ENCODE peak calls at places on chromosome 22, in ten cellular contexts. F, T, R, G, W, L, O, J, C and A are unnamed samples.

GRCh38 chr22:39273950-39274887 is 29.4 kb upstream of the PDGFB start:
- DNase-seq in F (no peak), T (no peak), R (no peak), G (no peak), W (no peak), L (no peak), O (no peak), J (no peak), C (no peak), A (no peak)

GRCh38 chr22:29449296-29449863 is 11.0 kb downstream of the RFPL1 start:
- DNase-seq in F (no peak), T (no peak), R (peak), G (no peak), W (no peak), L (no peak), O (no peak), J (no peak), C (no peak), A (no peak)

GRCh38 chr22:46069518-46070214 is 80.7 kb upstream of the PPARA start:
- DNase-seq in F (peak), T (no peak), R (peak), G (no peak), W (peak), L (peak), O (no peak), J (no peak), C (no peak), A (peak)

GRCh38 chr22:44837481-44837880 is 85.1 kb downstream of the ARHGAP8 start:
- DNase-seq in F (no peak), T (no peak), R (no peak), G (no peak), W (no peak), L (no peak), O (no peak), J (no peak), C (no peak), A (no peak)

GRCh38 chr22:20549232-20549841 is 41.9 kb downstream of the MED15 start:
- DNase-seq in F (peak), T (no peak), R (no peak), G (no peak), W (peak), L (no peak), O (peak), J (no peak), C (no peak), A (no peak)

GRCh38 chr22:23012081-23012622 is 58.2 kb upstream of the GNAZ start:
- DNase-seq in F (no peak), T (no peak), R (no peak), G (peak), W (no peak), L (no peak), O (peak), J (no peak), C (no peak), A (no peak)

GRCh38 chr22:48268771-48269552 is 1506.5 kb downstream of the TBC1D22A start:
- DNase-seq in F (no peak), T (no peak), R (peak), G (no peak), W (no peak), L (no peak), O (no peak), J (no peak), C (no peak), A (no peak)

GRCh38 chr22:39209756-39210155 is 35.0 kb downstream of the PDGFB start:
- DNase-seq in F (peak), T (no peak), R (peak), G (no peak), W (no peak), L (no peak), O (no peak), J (no peak), C (no peak), A (no peak)

GRCh38 chr22:38864361-38865191 is 7.4 kb downstream of the CBX6 start:
- DNase-seq in F (peak), T (no peak), R (peak), G (no peak), W (peak), L (no peak), O (no peak), J (no peak), C (no peak), A (no peak)

GRCh38 chr22:19066531-19067271 is 55.5 kb downstream of the DGCR2 start:
- DNase-seq in F (no peak), T (no peak), R (no peak), G (no peak), W (peak), L (peak), O (no peak), J (no peak), C (peak), A (no peak)

GRCh38 chr22:43159484-43160178 is 8.3 kb downstream of the TSPO start:
- DNase-seq in F (no peak), T (no peak), R (no peak), G (no peak), W (no peak), L (peak), O (no peak), J (no peak), C (no peak), A (no peak)

GRCh38 chr22:29521526-29521925 is 32.0 kb downstream of the THOC5 start:
- DNase-seq in F (no peak), T (no peak), R (no peak), G (no peak), W (no peak), L (no peak), O (no peak), J (no peak), C (no peak), A (no peak)

GRCh38 chr22:41919357-41920224 is 4.7 kb upstream of the SHISA8 start:
- DNase-seq in F (peak), T (no peak), R (peak), G (peak), W (peak), L (peak), O (peak), J (peak), C (no peak), A (no peak)

GRCh38 chr22:34902335-34902734 is 163.6 kb upstream of the ISX start:
- DNase-seq in F (no peak), T (no peak), R (no peak), G (no peak), W (no peak), L (no peak), O (no peak), J (no peak), C (no peak), A (no peak)

GRCh38 chr22:42645341-42645937 is 3.8 kb downstream of the CYB5R3 start:
- DNase-seq in F (no peak), T (no peak), R (peak), G (no peak), W (no peak), L (peak), O (no peak), J (no peak), C (no peak), A (no peak)

GRCh38 chr22:39952347-39952746 is 7.8 kb upstream of the TMA7B start:
- DNase-seq in F (no peak), T (no peak), R (no peak), G (no peak), W (no peak), L (no peak), O (no peak), J (no peak), C (no peak), A (no peak)

GRCh38 chr22:19717691-19718254 is 3.5 kb downstream of the SEPTIN5 start:
- DNase-seq in F (peak), T (peak), R (peak), G (peak), W (peak), L (peak), O (peak), J (peak), C (no peak), A (no peak)

GRCh38 chr22:16932577-16932976 is 75.4 kb downstream of the GAB4 start:
- DNase-seq in F (no peak), T (no peak), R (no peak), G (no peak), W (no peak), L (no peak), O (no peak), J (no peak), C (no peak), A (no peak)

GRCh38 chr22:29478326-29479276 is 1.4 kb upstream of the NEFH start:
- DNase-seq in F (no peak), T (no peak), R (no peak), G (no peak), W (no peak), L (peak), O (peak), J (no peak), C (no peak), A (no peak)

GRCh38 chr22:35648066-35649025 is at the start of gene APOL6:
- DNase-seq in F (no peak), T (peak), R (no peak), G (peak), W (peak), L (peak), O (peak), J (peak), C (no peak), A (peak)

GRCh38 chr22:44814266-44815098 is 62.1 kb downstream of the ARHGAP8 start:
- DNase-seq in F (peak), T (no peak), R (no peak), G (no peak), W (no peak), L (no peak), O (no peak), J (no peak), C (no peak), A (no peak)

GRCh38 chr22:37501176-37501609 is 15.0 kb upstream of the MFNG start:
- DNase-seq in F (peak), T (no peak), R (peak), G (no peak), W (no peak), L (no peak), O (no peak), J (no peak), C (no peak), A (no peak)

GRCh38 chr22:48821346-48822186 is 1006.1 kb downstream of the BRD1 start:
- DNase-seq in F (no peak), T (no peak), R (no peak), G (no peak), W (no peak), L (no peak), O (no peak), J (no peak), C (no peak), A (no peak)

GRCh38 chr22:48576333-48577013 is 1251.2 kb downstream of the BRD1 start:
- DNase-seq in F (no peak), T (no peak), R (no peak), G (peak), W (peak), L (peak), O (no peak), J (no peak), C (no peak), A (no peak)

GRCh38 chr22:29700949-29701927 is 18.6 kb upstream of the CABP7 start:
- DNase-seq in F (no peak), T (no peak), R (no peak), G (no peak), W (peak), L (no peak), O (no peak), J (no peak), C (no peak), A (peak)

GRCh38 chr22:25000686-25001085 is 48.2 kb downstream of the KIAA1671 start:
- DNase-seq in F (no peak), T (no peak), R (no peak), G (no peak), W (no peak), L (no peak), O (no peak), J (no peak), C (no peak), A (no peak)

GRCh38 chr22:42203609-42204008 is 66.8 kb downstream of the TCF20 start:
- DNase-seq in F (no peak), T (no peak), R (no peak), G (no peak), W (no peak), L (no peak), O (no peak), J (no peak), C (no peak), A (no peak)

GRCh38 chr22:50695421-50696250 is 23.0 kb downstream of the SHANK3 start:
- DNase-seq in F (no peak), T (no peak), R (peak), G (no peak), W (no peak), L (no peak), O (no peak), J (no peak), C (no peak), A (no peak)

GRCh38 chr22:24429411-24430365 is 2.3 kb downstream of the ADORA2A start:
- DNase-seq in F (peak), T (no peak), R (peak), G (peak), W (peak), L (no peak), O (peak), J (no peak), C (peak), A (no peak)

GRCh38 chr22:23038334-23038642 is 32.0 kb upstream of the GNAZ start:
- DNase-seq in F (no peak), T (no peak), R (no peak), G (no peak), W (no peak), L (no peak), O (no peak), J (no peak), C (no peak), A (no peak)

GRCh38 chr22:31081963-31082605 is 966 bp downstream of the SMTN start:
- DNase-seq in F (peak), T (no peak), R (no peak), G (no peak), W (peak), L (peak), O (no peak), J (no peak), C (no peak), A (peak)

GRCh38 chr22:50532353-50532700 is 2.5 kb upstream of the TYMP start:
- DNase-seq in F (no peak), T (no peak), R (peak), G (no peak), W (no peak), L (no peak), O (no peak), J (no peak), C (no peak), A (no peak)

GRCh38 chr22:45493286-45493771 is 9.4 kb upstream of the FBLN1 start:
- DNase-seq in F (peak), T (no peak), R (peak), G (no peak), W (peak), L (no peak), O (no peak), J (no peak), C (no peak), A (no peak)

GRCh38 chr22:30802202-30803166 is 107.8 kb downstream of the OSBP2 start:
- DNase-seq in F (peak), T (peak), R (peak), G (peak), W (peak), L (peak), O (peak), J (peak), C (peak), A (peak)

GRCh38 chr22:30990675-30991074 is 21.6 kb downstream of the TUG1 start:
- DNase-seq in F (no peak), T (no peak), R (no peak), G (no peak), W (no peak), L (no peak), O (no peak), J (no peak), C (no peak), A (no peak)

GRCh38 chr22:17057959-17058814 is 26.6 kb upstream of the IL17RA start:
- DNase-seq in F (peak), T (peak), R (peak), G (peak), W (peak), L (peak), O (peak), J (peak), C (no peak), A (no peak)